ENCODE peak calls at places on chromosomes 12 and 14, in eight cellular contexts. One of them, this sample, is unnamed.

GRCh38 chr12:32896438-32897275 is at the start of gene PKP2:
- DNase-seq in KG1: no peak
- DNase-seq in omental fat pad: no peak
- DNase-seq in stimulated activated CD4-positive, alpha-beta T cell treated with anti-CD3 and anti-CD28 coated beads, Interleukin-2, amount 100 ng/mL, for 48 hours: no peak
- DNase-seq in transverse colon: peak; percentile 92
- DNase-seq in MCF 10A: peak; percentile 88
- DNase-seq in Right ventricle myocardium superior: peak; percentile 67
- DNase-seq in WTC11: peak; percentile 85
- DNase-seq in this sample: no peak

GRCh38 chr12:11765421-11765816 is 115.9 kb downstream of the ETV6 start:
- DNase-seq in stimulated activated CD4-positive, alpha-beta T cell treated with anti-CD3 and anti-CD28 coated beads, Interleukin-2, amount 100 ng/mL, for 48 hours: no peak
- DNase-seq in KG1: no peak
- DNase-seq in Right ventricle myocardium superior: no peak
- DNase-seq in MCF 10A: no peak
- DNase-seq in WTC11: no peak
- DNase-seq in omental fat pad: no peak
- DNase-seq in transverse colon: no peak
- DNase-seq in this sample: no peak

GRCh38 chr12:94208433-94208921 is 60.1 kb downstream of the PLXNC1 start:
- DNase-seq in WTC11: no peak
- DNase-seq in MCF 10A: no peak
- DNase-seq in transverse colon: no peak
- DNase-seq in KG1: no peak
- DNase-seq in omental fat pad: no peak
- DNase-seq in Right ventricle myocardium superior: no peak
- DNase-seq in stimulated activated CD4-positive, alpha-beta T cell treated with anti-CD3 and anti-CD28 coated beads, Interleukin-2, amount 100 ng/mL, for 48 hours: peak; percentile 34
- DNase-seq in this sample: no peak

GRCh38 chr12:24608637-24609285 is 340.1 kb downstream of the BCAT1 start:
- DNase-seq in omental fat pad: no peak
- DNase-seq in KG1: no peak
- DNase-seq in MCF 10A: no peak
- DNase-seq in stimulated activated CD4-positive, alpha-beta T cell treated with anti-CD3 and anti-CD28 coated beads, Interleukin-2, amount 100 ng/mL, for 48 hours: no peak
- DNase-seq in Right ventricle myocardium superior: no peak
- DNase-seq in WTC11: no peak
- DNase-seq in transverse colon: no peak
- DNase-seq in this sample: no peak

GRCh38 chr14:105885561-105886320 is 359.4 kb downstream of the TMEM121 start:
- DNase-seq in Right ventricle myocardium superior: no peak
- DNase-seq in omental fat pad: no peak
- DNase-seq in KG1: no peak
- DNase-seq in WTC11: peak; percentile 1
- DNase-seq in MCF 10A: no peak
- DNase-seq in stimulated activated CD4-positive, alpha-beta T cell treated with anti-CD3 and anti-CD28 coated beads, Interleukin-2, amount 100 ng/mL, for 48 hours: no peak
- DNase-seq in transverse colon: peak; percentile 4
- DNase-seq in this sample: no peak

GRCh38 chr14:53881161-53881846 is 75.3 kb downstream of the BMP4 start:
- DNase-seq in KG1: no peak
- DNase-seq in MCF 10A: no peak
- DNase-seq in stimulated activated CD4-positive, alpha-beta T cell treated with anti-CD3 and anti-CD28 coated beads, Interleukin-2, amount 100 ng/mL, for 48 hours: no peak
- DNase-seq in transverse colon: no peak
- DNase-seq in Right ventricle myocardium superior: no peak
- DNase-seq in omental fat pad: no peak
- DNase-seq in WTC11: no peak
- DNase-seq in this sample: no peak

GRCh38 chr12:116697305-116698130 is 40.4 kb downstream of the SPRING1 start:
- DNase-seq in MCF 10A: peak; percentile 33
- DNase-seq in stimulated activated CD4-positive, alpha-beta T cell treated with anti-CD3 and anti-CD28 coated beads, Interleukin-2, amount 100 ng/mL, for 48 hours: no peak
- DNase-seq in WTC11: peak; percentile 72
- DNase-seq in transverse colon: no peak
- DNase-seq in KG1: no peak
- DNase-seq in omental fat pad: no peak
- DNase-seq in Right ventricle myocardium superior: peak; percentile 54
- DNase-seq in this sample: peak; percentile 65

GRCh38 chr12:3190101-3190500 is 112.9 kb downstream of the TSPAN9 start:
- DNase-seq in transverse colon: no peak
- DNase-seq in MCF 10A: no peak
- DNase-seq in KG1: no peak
- DNase-seq in Right ventricle myocardium superior: peak; percentile 34
- DNase-seq in WTC11: no peak
- DNase-seq in omental fat pad: no peak
- DNase-seq in stimulated activated CD4-positive, alpha-beta T cell treated with anti-CD3 and anti-CD28 coated beads, Interleukin-2, amount 100 ng/mL, for 48 hours: no peak
- DNase-seq in this sample: no peak

GRCh38 chr14:55715889-55716288 is 135.9 kb downstream of the KTN1 start:
- DNase-seq in omental fat pad: no peak
- DNase-seq in KG1: no peak
- DNase-seq in WTC11: no peak
- DNase-seq in MCF 10A: no peak
- DNase-seq in transverse colon: no peak
- DNase-seq in stimulated activated CD4-positive, alpha-beta T cell treated with anti-CD3 and anti-CD28 coated beads, Interleukin-2, amount 100 ng/mL, for 48 hours: no peak
- DNase-seq in Right ventricle myocardium superior: no peak
- DNase-seq in this sample: no peak

GRCh38 chr14:73674986-73675385 is 30.2 kb downstream of the DNAL1 start:
- DNase-seq in omental fat pad: no peak
- DNase-seq in KG1: no peak
- DNase-seq in transverse colon: no peak
- DNase-seq in Right ventricle myocardium superior: no peak
- DNase-seq in MCF 10A: no peak
- DNase-seq in WTC11: no peak
- DNase-seq in stimulated activated CD4-positive, alpha-beta T cell treated with anti-CD3 and anti-CD28 coated beads, Interleukin-2, amount 100 ng/mL, for 48 hours: no peak
- DNase-seq in this sample: no peak

GRCh38 chr12:124460771-124461170 is 106.6 kb downstream of the NCOR2 start:
- DNase-seq in KG1: no peak
- DNase-seq in transverse colon: no peak
- DNase-seq in stimulated activated CD4-positive, alpha-beta T cell treated with anti-CD3 and anti-CD28 coated beads, Interleukin-2, amount 100 ng/mL, for 48 hours: no peak
- DNase-seq in Right ventricle myocardium superior: peak; percentile 27
- DNase-seq in WTC11: no peak
- DNase-seq in omental fat pad: no peak
- DNase-seq in MCF 10A: no peak
- DNase-seq in this sample: no peak

GRCh38 chr14:99737451-99737951 is 53.4 kb downstream of the CYP46A1 start:
- DNase-seq in KG1: no peak
- DNase-seq in MCF 10A: no peak
- DNase-seq in transverse colon: no peak
- DNase-seq in omental fat pad: no peak
- DNase-seq in WTC11: no peak
- DNase-seq in Right ventricle myocardium superior: peak; percentile 83
- DNase-seq in stimulated activated CD4-positive, alpha-beta T cell treated with anti-CD3 and anti-CD28 coated beads, Interleukin-2, amount 100 ng/mL, for 48 hours: no peak
- DNase-seq in this sample: no peak

GRCh38 chr12:96719671-96720362 is 187.2 kb upstream of the NEDD1 start:
- DNase-seq in omental fat pad: no peak
- DNase-seq in transverse colon: peak; percentile 9
- DNase-seq in WTC11: no peak
- DNase-seq in MCF 10A: peak; percentile 31
- DNase-seq in stimulated activated CD4-positive, alpha-beta T cell treated with anti-CD3 and anti-CD28 coated beads, Interleukin-2, amount 100 ng/mL, for 48 hours: no peak
- DNase-seq in Right ventricle myocardium superior: no peak
- DNase-seq in KG1: peak; percentile 8
- DNase-seq in this sample: no peak

GRCh38 chr12:48031135-48031960 is 27.1 kb upstream of the COL2A1 start:
- DNase-seq in WTC11: no peak
- DNase-seq in transverse colon: no peak
- DNase-seq in omental fat pad: no peak
- DNase-seq in stimulated activated CD4-positive, alpha-beta T cell treated with anti-CD3 and anti-CD28 coated beads, Interleukin-2, amount 100 ng/mL, for 48 hours: no peak
- DNase-seq in Right ventricle myocardium superior: no peak
- DNase-seq in MCF 10A: no peak
- DNase-seq in KG1: no peak
- DNase-seq in this sample: no peak

GRCh38 chr12:132215644-132215989 is 71.4 kb downstream of the NOC4L start:
- DNase-seq in omental fat pad: no peak
- DNase-seq in Right ventricle myocardium superior: no peak
- DNase-seq in stimulated activated CD4-positive, alpha-beta T cell treated with anti-CD3 and anti-CD28 coated beads, Interleukin-2, amount 100 ng/mL, for 48 hours: no peak
- DNase-seq in transverse colon: no peak
- DNase-seq in MCF 10A: no peak
- DNase-seq in KG1: no peak
- DNase-seq in WTC11: no peak
- DNase-seq in this sample: no peak

GRCh38 chr12:25099010-25099409 is 96.0 kb downstream of the DNAI7 start:
- DNase-seq in Right ventricle myocardium superior: no peak
- DNase-seq in WTC11: no peak
- DNase-seq in stimulated activated CD4-positive, alpha-beta T cell treated with anti-CD3 and anti-CD28 coated beads, Interleukin-2, amount 100 ng/mL, for 48 hours: no peak
- DNase-seq in transverse colon: no peak
- DNase-seq in KG1: no peak
- DNase-seq in omental fat pad: no peak
- DNase-seq in MCF 10A: no peak
- DNase-seq in this sample: no peak

GRCh38 chr12:62618319-62618718 is 151.7 kb downstream of the MON2 start:
- DNase-seq in Right ventricle myocardium superior: no peak
- DNase-seq in transverse colon: no peak
- DNase-seq in WTC11: no peak
- DNase-seq in omental fat pad: no peak
- DNase-seq in KG1: no peak
- DNase-seq in MCF 10A: no peak
- DNase-seq in stimulated activated CD4-positive, alpha-beta T cell treated with anti-CD3 and anti-CD28 coated beads, Interleukin-2, amount 100 ng/mL, for 48 hours: no peak
- DNase-seq in this sample: no peak

This sample was measured in GDM1.